ENCODE peak calls at places on chromosomes 2 and 18, in seven cellular contexts. J is H9, O is neuronal stem cell, B is H1, X is mesendoderm, C is trophoblast cell, U is mesenchymal stem cell. I is an unnamed sample.

GRCh38 chr18:22282311-22283235 is 113.2 kb downstream of the GATA6 start:
- DNase-seq in J (peak), O (no peak), B (no peak), X (peak), C (peak), U (peak), I (peak)

GRCh38 chr2:207692206-207693065 is 19.0 kb upstream of the CCNYL1 start:
- DNase-seq in B (peak), U (peak), C (peak), X (peak), O (peak), J (peak), I (peak)

GRCh38 chr2:144498215-144498614 is 21.7 kb downstream of the ZEB2 start:
- DNase-seq in B (no peak), C (no peak), U (no peak), J (no peak), O (no peak), X (no peak), I (no peak)

GRCh38 chr2:37493425-37493824 is 149.0 kb downstream of the QPCT start:
- DNase-seq in C (no peak), B (no peak), U (no peak), X (no peak), J (no peak), O (no peak), I (no peak)

GRCh38 chr2:234987754-234988153 is 35.9 kb downstream of the SH3BP4 start:
- DNase-seq in J (no peak), B (no peak), X (no peak), U (no peak), O (no peak), C (no peak), I (no peak)

GRCh38 chr2:228048838-228049490 is 132.5 kb downstream of the SPHKAP start:
- DNase-seq in B (no peak), C (peak), U (peak), O (peak), X (peak), J (peak), I (peak)

GRCh38 chr2:34029073-34029472 is 430.0 kb upstream of the FAM98A start:
- DNase-seq in J (no peak), B (no peak), O (no peak), C (no peak), X (no peak), U (no peak), I (no peak)

GRCh38 chr2:69021027-69021426 is 8.0 kb downstream of the ANTXR1 start:
- DNase-seq in C (no peak), X (no peak), U (peak), O (no peak), J (no peak), B (no peak), I (no peak)

GRCh38 chr2:239386001-239386670 is 14.7 kb downstream of the HDAC4 start:
- DNase-seq in C (no peak), B (no peak), X (no peak), O (no peak), J (no peak), U (no peak), I (no peak)

GRCh38 chr18:54608008-54608642 is 17.1 kb downstream of the DYNAP start:
- DNase-seq in C (no peak), X (no peak), B (no peak), J (no peak), U (peak), O (no peak), I (peak)

GRCh38 chr18:7488571-7488970 is 78.5 kb upstream of the PTPRM start:
- DNase-seq in O (no peak), J (no peak), U (no peak), C (peak), B (no peak), X (peak), I (no peak)

DNA sequence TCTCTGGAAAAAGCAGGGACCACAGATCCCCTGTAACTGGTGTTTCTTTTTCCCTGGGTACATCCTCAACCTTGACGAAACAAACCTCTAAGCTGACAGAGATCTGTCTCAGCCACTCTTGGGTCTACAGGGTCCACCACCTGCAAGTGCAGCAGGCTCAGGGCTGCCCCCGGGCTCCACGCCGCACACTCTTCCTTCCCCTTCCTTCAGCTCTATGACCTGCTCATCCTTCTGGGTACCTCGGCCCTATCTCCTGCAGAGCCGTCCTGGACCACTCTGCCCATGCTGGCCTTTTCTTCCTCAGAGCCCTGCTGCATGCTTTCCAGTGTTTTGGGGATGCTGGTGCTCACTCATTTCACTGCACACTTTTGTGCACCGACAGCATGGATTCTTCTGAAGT is 27.5 kb downstream of the TUBB6 start:
- DNase-seq in O (no peak), C (no peak), J (no peak), X (no peak), U (no peak), B (no peak), I (no peak)
- H2BK120ac ChIP-seq in O (no peak), C (no peak), J (no peak), X (no peak), U (no peak), B (peak), I (no peak)

GRCh38 chr2:86352137-86352931 is 14.9 kb upstream of the REEP1 start:
- DNase-seq in X (no peak), O (no peak), U (no peak), C (no peak), B (peak), J (no peak), I (no peak)
- H2BK120ac ChIP-seq in X (no peak), O (no peak), U (no peak), C (no peak), B (no peak), J (no peak), I (no peak)

DNA sequence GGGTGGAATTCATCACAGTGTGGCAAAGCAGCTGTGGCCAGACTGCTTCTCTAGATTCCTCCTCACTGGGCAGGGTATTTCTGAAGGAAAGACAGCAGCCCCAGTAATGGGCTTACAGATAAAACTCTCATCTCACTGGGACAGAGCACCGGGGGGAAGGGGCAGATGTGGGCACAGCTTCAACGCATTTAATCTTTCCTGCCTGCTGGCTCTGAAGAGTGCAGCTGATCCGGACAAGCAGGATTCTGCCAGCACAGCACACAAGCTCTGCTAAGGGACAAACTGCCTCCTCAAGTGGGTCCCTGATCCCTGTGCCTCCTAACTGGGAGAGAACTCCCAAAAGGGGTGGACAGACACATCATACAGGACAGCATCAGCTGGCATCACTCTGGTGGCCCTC is 779.9 kb upstream of the CNTNAP5 start:
- DNase-seq in O (no peak), X (no peak), U (no peak), C (no peak), J (no peak), B (no peak), I (no peak)
- H2BK120ac ChIP-seq in O (no peak), X (no peak), U (no peak), C (no peak), J (no peak), B (no peak), I (no peak)

DNA sequence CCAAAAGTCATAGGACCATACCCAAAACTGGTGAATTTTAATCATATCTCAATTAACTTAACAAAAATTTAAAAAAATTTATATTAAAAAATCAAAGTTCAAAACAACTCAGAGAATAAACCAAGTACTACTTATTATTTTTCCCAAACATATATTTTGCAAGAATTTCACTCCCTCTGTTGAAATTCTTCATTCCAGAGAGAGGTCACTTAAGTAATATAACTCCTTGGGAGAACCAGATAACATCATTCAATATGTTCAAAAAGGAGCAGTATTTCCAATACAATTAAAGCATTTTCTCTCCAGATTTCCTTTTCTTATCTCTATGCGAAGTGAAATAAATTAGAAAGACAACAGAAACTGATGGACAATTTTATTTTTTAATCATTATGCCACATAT is 165.9 kb upstream of the RND3 start:
- DNase-seq in O (no peak), C (peak), B (no peak), X (no peak), U (no peak), J (no peak), I (no peak)
- H2BK120ac ChIP-seq in O (no peak), C (no peak), B (no peak), X (no peak), U (no peak), J (no peak), I (no peak)

DNA sequence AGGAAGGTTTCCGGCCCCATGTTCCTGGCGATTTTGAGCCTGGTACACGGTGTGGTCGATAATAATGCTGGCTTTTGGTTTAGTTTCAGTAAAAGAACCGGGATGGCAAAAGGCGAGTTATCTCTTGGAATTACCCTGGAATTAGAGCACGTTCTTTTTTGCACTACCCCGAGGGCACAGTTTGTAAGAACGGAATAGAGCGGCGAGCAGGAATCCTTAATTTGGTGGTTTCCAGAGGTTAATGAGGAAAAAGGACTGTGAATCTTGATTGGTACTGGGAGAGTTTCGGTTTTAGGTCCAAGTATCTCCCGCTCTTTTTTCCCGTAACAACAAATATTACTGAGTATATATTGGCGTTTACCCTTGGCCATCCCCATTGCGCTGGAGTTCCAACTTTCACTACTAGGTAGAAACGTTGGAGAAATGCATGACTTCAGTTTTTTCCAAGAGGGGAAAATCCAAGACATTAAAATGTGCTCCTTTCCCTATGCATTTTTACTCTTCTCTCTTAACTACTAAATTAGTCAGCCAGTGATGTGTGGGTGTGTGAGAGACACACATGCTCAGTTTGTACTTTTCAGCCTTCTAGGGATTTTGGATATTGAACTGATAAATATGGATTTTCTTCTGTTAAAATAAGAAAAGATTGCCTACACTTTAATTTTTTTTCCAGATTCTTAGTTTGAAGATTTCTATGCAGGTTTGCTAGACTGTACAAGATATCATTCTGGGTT is 160.8 kb downstream of the AGPS start:
- DNase-seq in B (no peak), C (peak), U (peak), O (no peak), J (no peak), X (no peak), I (peak)
- H2BK120ac ChIP-seq in B (no peak), C (no peak), U (peak), O (no peak), J (no peak), X (no peak), I (peak)

GRCh38 chr18:48123965-48124364 is 193.5 kb upstream of the SMAD2 start:
- DNase-seq in C (no peak), U (no peak), X (no peak), B (no peak), O (no peak), J (no peak), I (no peak)

GRCh38 chr18:48122376-48122775 is 191.9 kb upstream of the SMAD2 start:
- DNase-seq in C (no peak), B (no peak), U (no peak), J (no peak), X (no peak), O (no peak), I (no peak)

GRCh38 chr18:48121752-48122151 is 191.3 kb upstream of the SMAD2 start:
- DNase-seq in O (no peak), X (no peak), J (no peak), C (no peak), U (no peak), B (no peak), I (no peak)

GRCh38 chr18:48123324-48123723 is 192.9 kb upstream of the SMAD2 start:
- DNase-seq in O (no peak), J (no peak), B (no peak), U (no peak), X (no peak), C (no peak), I (no peak)

GRCh38 chr18:48122816-48123215 is 192.4 kb upstream of the SMAD2 start:
- DNase-seq in X (no peak), O (no peak), J (no peak), B (no peak), C (no peak), U (no peak), I (no peak)
- H2BK120ac ChIP-seq in X (no peak), O (no peak), J (no peak), B (no peak), C (no peak), U (no peak), I (no peak)

GRCh38 chr18:59022167-59022945 is 117.3 kb upstream of the SEC11C start:
- DNase-seq in X (no peak), O (no peak), J (no peak), C (no peak), B (no peak), U (no peak), I (no peak)
- H2BK120ac ChIP-seq in X (no peak), O (no peak), J (no peak), C (no peak), B (no peak), U (no peak), I (no peak)

GRCh38 chr2:31956299-31956698 is 54.5 kb downstream of the MEMO1 start:
- DNase-seq in J (no peak), C (no peak), O (no peak), X (no peak), U (no peak), B (no peak), I (no peak)
- H2BK120ac ChIP-seq in J (no peak), C (no peak), O (no peak), X (no peak), U (no peak), B (no peak), I (no peak)